ENCODE peak calls at places on chromosomes 16 and 17, in seven cellular contexts. One of them, this sample, is unnamed.

GRCh38 chr16:79089735-79090284 is 510.7 kb downstream of the MAF start:
- DNase-seq in HCT116: no peak
- DNase-seq in SK-N-SH: no peak
- DNase-seq in HepG2: no peak
- DNase-seq in GM12878: peak; percentile 9
- DNase-seq in K562: no peak
- DNase-seq in H1: no peak
- DNase-seq in this sample: no peak

GRCh38 chr16:54397838-54398237 is 111.3 kb upstream of the IRX3 start:
- DNase-seq in HCT116: no peak
- DNase-seq in SK-N-SH: no peak
- DNase-seq in HepG2: no peak
- DNase-seq in GM12878: no peak
- DNase-seq in K562: no peak
- DNase-seq in H1: no peak
- DNase-seq in this sample: no peak

GRCh38 chr17:64146418-64147109 is 16.6 kb upstream of the ERN1 start:
- DNase-seq in HCT116: no peak
- DNase-seq in SK-N-SH: peak; percentile 73
- DNase-seq in HepG2: peak; percentile 52
- DNase-seq in GM12878: no peak
- DNase-seq in K562: no peak
- DNase-seq in H1: no peak
- DNase-seq in this sample: no peak

GRCh38 chr17:81298991-81299733 is 4.1 kb upstream of the SLC38A10 start:
- DNase-seq in HCT116: no peak
- DNase-seq in SK-N-SH: no peak
- DNase-seq in HepG2: no peak
- DNase-seq in GM12878: no peak
- DNase-seq in K562: no peak
- DNase-seq in H1: no peak
- DNase-seq in this sample: no peak

GRCh38 chr17:46191332-46192210 is 1.7 kb downstream of the KANSL1 start:
- DNase-seq in HCT116: no peak
- DNase-seq in SK-N-SH: peak; percentile 71
- DNase-seq in HepG2: peak; percentile 58
- DNase-seq in GM12878: no peak
- DNase-seq in K562: peak; percentile 57
- DNase-seq in H1: no peak
- DNase-seq in this sample: peak; percentile 76

GRCh38 chr17:80270836-80271235 is 10.2 kb downstream of the RNF213 start:
- DNase-seq in HCT116: no peak
- DNase-seq in SK-N-SH: peak; percentile 83
- DNase-seq in HepG2: peak; percentile 62
- DNase-seq in GM12878: no peak
- DNase-seq in K562: peak; percentile 86
- DNase-seq in H1: peak; percentile 34
- DNase-seq in this sample: peak; percentile 83

GRCh38 chr17:35713069-35713728 is 18.2 kb upstream of the RASL10B start:
- DNase-seq in HCT116: no peak
- DNase-seq in SK-N-SH: peak; percentile 39
- DNase-seq in HepG2: peak; percentile 87
- DNase-seq in GM12878: no peak
- DNase-seq in K562: no peak
- DNase-seq in H1: no peak
- DNase-seq in this sample: no peak

GRCh38 chr17:19401321-19402010 is 9.6 kb upstream of the RNF112 start:
- DNase-seq in HCT116: no peak
- DNase-seq in SK-N-SH: no peak
- DNase-seq in HepG2: no peak
- DNase-seq in GM12878: no peak
- DNase-seq in K562: no peak
- DNase-seq in H1: no peak
- DNase-seq in this sample: no peak

GRCh38 chr16:51276335-51276734 is 125.3 kb upstream of the SALL1 start:
- DNase-seq in HCT116: no peak
- DNase-seq in SK-N-SH: no peak
- DNase-seq in HepG2: no peak
- DNase-seq in GM12878: no peak
- DNase-seq in K562: no peak
- DNase-seq in H1: no peak
- DNase-seq in this sample: no peak

GRCh38 chr16:51267676-51268075 is 116.6 kb upstream of the SALL1 start:
- DNase-seq in HCT116: no peak
- DNase-seq in SK-N-SH: no peak
- DNase-seq in HepG2: no peak
- DNase-seq in GM12878: no peak
- DNase-seq in K562: no peak
- DNase-seq in H1: no peak
- DNase-seq in this sample: no peak

GRCh38 chr16:51268237-51268636 is 117.2 kb upstream of the SALL1 start:
- DNase-seq in HCT116: no peak
- DNase-seq in SK-N-SH: no peak
- DNase-seq in HepG2: no peak
- DNase-seq in GM12878: no peak
- DNase-seq in K562: no peak
- DNase-seq in H1: no peak
- DNase-seq in this sample: no peak

GRCh38 chr16:51271156-51271555 is 120.1 kb upstream of the SALL1 start:
- DNase-seq in HCT116: no peak
- DNase-seq in SK-N-SH: no peak
- DNase-seq in HepG2: no peak
- DNase-seq in GM12878: no peak
- DNase-seq in K562: no peak
- DNase-seq in H1: no peak
- DNase-seq in this sample: no peak
- TF ChIP-seq JUND in HCT116: no peak
- TF ChIP-seq JUND in SK-N-SH: no peak
- TF ChIP-seq JUND in HepG2: no peak
- TF ChIP-seq JUND in GM12878: no peak
- TF ChIP-seq JUND in K562: no peak
- TF ChIP-seq JUND in H1: no peak
- TF ChIP-seq JUND in this sample: no peak

GRCh38 chr16:68417711-68418301 is 30.5 kb downstream of the SMPD3 start:
- DNase-seq in HCT116: no peak
- DNase-seq in SK-N-SH: no peak
- DNase-seq in HepG2: no peak
- DNase-seq in GM12878: peak; percentile 73
- DNase-seq in K562: no peak
- DNase-seq in H1: no peak
- DNase-seq in this sample: peak; percentile 40
- TF ChIP-seq JUND in HCT116: no peak
- TF ChIP-seq JUND in SK-N-SH: no peak
- TF ChIP-seq JUND in HepG2: no peak
- TF ChIP-seq JUND in GM12878: no peak
- TF ChIP-seq JUND in K562: no peak
- TF ChIP-seq JUND in H1: no peak
- TF ChIP-seq JUND in this sample: no peak

DNA sequence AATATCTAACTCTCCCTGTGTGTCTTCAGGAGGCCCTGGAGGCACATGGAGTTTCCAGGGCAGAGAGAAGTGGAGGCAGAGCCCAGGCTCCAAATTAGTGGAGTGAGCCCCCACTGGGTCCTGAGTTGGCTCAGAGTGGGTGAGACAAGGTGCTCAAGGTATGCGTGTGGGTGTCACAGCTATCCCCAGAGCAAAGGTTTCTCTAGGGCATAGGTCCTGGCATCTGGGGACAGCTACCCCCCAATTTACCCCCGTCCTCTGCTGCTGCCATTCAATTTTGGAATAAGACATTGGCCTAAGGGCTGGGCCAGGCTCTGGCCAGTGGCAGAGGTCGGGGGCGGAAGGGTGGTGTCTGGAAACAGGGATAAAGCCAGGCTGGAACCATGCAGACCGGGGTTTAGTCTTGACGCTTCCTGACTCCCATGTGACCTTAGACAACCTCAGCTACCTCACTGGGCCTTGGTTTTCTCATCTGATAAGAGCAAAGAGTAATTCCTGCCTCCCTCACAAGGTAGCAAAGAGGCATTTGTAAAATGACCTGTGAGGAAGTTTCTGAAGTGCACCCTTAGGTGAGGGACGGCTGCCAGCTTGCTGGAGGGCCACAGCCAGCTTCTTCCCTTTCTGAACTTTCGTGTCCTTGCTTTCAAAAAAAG is 78.2 kb upstream of the TMEM97 start:
- DNase-seq in HCT116: no peak
- DNase-seq in SK-N-SH: no peak
- DNase-seq in HepG2: no peak
- DNase-seq in GM12878: no peak
- DNase-seq in K562: no peak
- DNase-seq in H1: no peak
- DNase-seq in this sample: no peak
- TF ChIP-seq JUND in HCT116: no peak
- TF ChIP-seq JUND in SK-N-SH: no peak
- TF ChIP-seq JUND in HepG2: no peak
- TF ChIP-seq JUND in GM12878: no peak
- TF ChIP-seq JUND in K562: no peak
- TF ChIP-seq JUND in H1: no peak
- TF ChIP-seq JUND in this sample: no peak

GRCh38 chr17:48037036-48037881 is at the start of gene COPZ2:
- DNase-seq in HCT116: no peak
- DNase-seq in SK-N-SH: peak; percentile 85
- DNase-seq in HepG2: peak; percentile 50
- DNase-seq in GM12878: no peak
- DNase-seq in K562: no peak
- DNase-seq in H1: no peak
- DNase-seq in this sample: peak; percentile 54
- TF ChIP-seq JUND in HCT116: no peak
- TF ChIP-seq JUND in SK-N-SH: no peak
- TF ChIP-seq JUND in HepG2: no peak
- TF ChIP-seq JUND in GM12878: no peak
- TF ChIP-seq JUND in K562: no peak
- TF ChIP-seq JUND in H1: no peak
- TF ChIP-seq JUND in this sample: no peak

DNA sequence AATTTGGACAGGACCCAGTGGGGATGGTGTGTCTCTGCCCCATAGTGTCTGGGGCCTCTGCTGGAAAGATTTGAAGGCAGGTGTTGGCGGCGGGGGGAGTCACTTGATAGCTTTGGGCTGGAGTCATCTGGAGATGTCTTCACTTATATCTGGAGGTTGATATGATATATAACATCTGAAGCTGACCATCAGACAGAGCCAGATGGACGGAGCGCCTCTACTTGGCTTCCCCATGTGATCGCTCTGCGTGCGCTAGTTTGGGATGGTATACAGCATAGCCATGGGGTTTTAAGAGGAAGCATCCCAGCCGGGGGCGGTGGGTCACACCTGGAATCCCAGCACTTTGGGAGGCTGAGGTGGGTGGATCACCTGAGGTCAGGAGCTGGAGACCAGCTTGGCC is 130.7 kb upstream of the NLRP1 start:
- DNase-seq in HCT116: no peak
- DNase-seq in SK-N-SH: no peak
- DNase-seq in HepG2: no peak
- DNase-seq in GM12878: no peak
- DNase-seq in K562: no peak
- DNase-seq in H1: no peak
- DNase-seq in this sample: no peak
- TF ChIP-seq JUND in HCT116: no peak
- TF ChIP-seq JUND in SK-N-SH: no peak
- TF ChIP-seq JUND in HepG2: no peak
- TF ChIP-seq JUND in GM12878: no peak
- TF ChIP-seq JUND in K562: no peak
- TF ChIP-seq JUND in H1: no peak
- TF ChIP-seq JUND in this sample: no peak

GRCh38 chr16:85955566-85955965 is 56.6 kb downstream of the IRF8 start:
- DNase-seq in HCT116: no peak
- DNase-seq in SK-N-SH: no peak
- DNase-seq in HepG2: no peak
- DNase-seq in GM12878: no peak
- DNase-seq in K562: no peak
- DNase-seq in H1: no peak
- DNase-seq in this sample: no peak
- TF ChIP-seq JUND in HCT116: no peak
- TF ChIP-seq JUND in SK-N-SH: no peak
- TF ChIP-seq JUND in HepG2: no peak
- TF ChIP-seq JUND in GM12878: no peak
- TF ChIP-seq JUND in K562: no peak
- TF ChIP-seq JUND in H1: no peak
- TF ChIP-seq JUND in this sample: no peak

GRCh38 chr17:59362811-59363205 is 31.4 kb downstream of the YPEL2 start:
- DNase-seq in HCT116: no peak
- DNase-seq in SK-N-SH: no peak
- DNase-seq in HepG2: no peak
- DNase-seq in GM12878: no peak
- DNase-seq in K562: no peak
- DNase-seq in H1: no peak
- DNase-seq in this sample: no peak

GRCh38 chr17:59357929-59358328 is 26.5 kb downstream of the YPEL2 start:
- DNase-seq in HCT116: no peak
- DNase-seq in SK-N-SH: no peak
- DNase-seq in HepG2: no peak
- DNase-seq in GM12878: no peak
- DNase-seq in K562: no peak
- DNase-seq in H1: no peak
- DNase-seq in this sample: no peak

GRCh38 chr17:59365383-59365981 is 34.0 kb downstream of the YPEL2 start:
- DNase-seq in HCT116: no peak
- DNase-seq in SK-N-SH: peak; percentile 48
- DNase-seq in HepG2: peak; percentile 52
- DNase-seq in GM12878: no peak
- DNase-seq in K562: peak; percentile 78
- DNase-seq in H1: no peak
- DNase-seq in this sample: no peak

GRCh38 chr17:59361916-59362810 is 30.7 kb downstream of the YPEL2 start:
- DNase-seq in HCT116: no peak
- DNase-seq in SK-N-SH: no peak
- DNase-seq in HepG2: no peak
- DNase-seq in GM12878: peak; percentile 86
- DNase-seq in K562: no peak
- DNase-seq in H1: no peak
- DNase-seq in this sample: no peak

DNA sequence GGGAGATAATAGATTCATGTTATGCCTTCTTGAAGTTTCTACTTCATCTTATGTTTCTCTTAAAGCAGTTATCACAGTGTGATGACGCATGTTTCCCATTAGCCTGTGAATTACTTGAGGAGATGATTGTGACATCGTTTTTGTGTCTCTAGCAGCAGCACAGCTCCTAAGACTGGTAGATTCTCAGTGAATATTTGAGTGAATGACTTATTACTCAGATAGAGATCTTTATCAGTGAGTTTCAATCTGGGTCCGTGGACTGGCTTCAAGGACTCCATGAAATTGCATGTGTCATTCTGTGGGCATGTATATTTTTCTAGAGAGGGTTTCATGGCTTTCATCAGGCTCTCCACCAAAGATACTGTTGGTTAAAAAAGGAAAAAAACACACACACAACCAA is 29.9 kb downstream of the YPEL2 start:
- DNase-seq in HCT116: no peak
- DNase-seq in SK-N-SH: no peak
- DNase-seq in HepG2: no peak
- DNase-seq in GM12878: no peak
- DNase-seq in K562: no peak
- DNase-seq in H1: no peak
- DNase-seq in this sample: no peak
- TF ChIP-seq JUND in HCT116: no peak
- TF ChIP-seq JUND in SK-N-SH: peak; percentile 97
- TF ChIP-seq JUND in HepG2: no peak
- TF ChIP-seq JUND in GM12878: no peak
- TF ChIP-seq JUND in K562: no peak
- TF ChIP-seq JUND in H1: no peak
- TF ChIP-seq JUND in this sample: no peak